ENCODE peak calls at places on chromosome 22, in four cellular contexts. G, P, Y and E are unnamed samples.

GRCh38 chr22:19610518-19611253 is 86.5 kb upstream of the CLDN5 start:
- DNase-seq in Y (no peak), G (no peak), P (no peak), E (no peak)

GRCh38 chr22:20514658-20515406 is 7.4 kb downstream of the MED15 start:
- DNase-seq in Y (peak; percentile 78), P (no peak), G (no peak), E (peak; percentile 69)

GRCh38 chr22:48182896-48183805 is 1420.7 kb downstream of the TBC1D22A start:
- DNase-seq in Y (no peak), G (no peak), P (no peak), E (no peak)

GRCh38 chr22:41555325-41555724 is 5.5 kb upstream of the CSDC2 start:
- DNase-seq in Y (no peak), G (no peak), P (no peak), E (no peak)

GRCh38 chr22:42500164-42500835 is 19.3 kb downstream of the RRP7A start:
- DNase-seq in P (peak; percentile 84), Y (peak; percentile 64), G (peak; percentile 67), E (peak; percentile 90)

GRCh38 chr22:22506736-22507135 is 1.8 kb downstream of the ZNF280B start:
- DNase-seq in P (no peak), G (no peak), Y (no peak), E (no peak)

GRCh38 chr22:30905696-30906341 is 62.8 kb downstream of the MORC2 start:
- DNase-seq in P (no peak), Y (no peak), G (no peak), E (no peak)

GRCh38 chr22:49976439-49977175 is 16.0 kb downstream of the PIM3 start:
- DNase-seq in P (no peak), G (no peak), Y (no peak), E (no peak)

GRCh38 chr22:44247346-44247745 is 65.4 kb downstream of the SHISAL1 start:
- DNase-seq in Y (no peak), P (no peak), G (no peak), E (no peak)

GRCh38 chr22:49768077-49768476 is 59.6 kb downstream of the BRD1 start:
- DNase-seq in P (no peak), Y (no peak), G (no peak), E (no peak)

GRCh38 chr22:19996694-19997384 is 19.8 kb downstream of the ARVCF start:
- DNase-seq in G (no peak), P (no peak), Y (no peak), E (no peak)

GRCh38 chr22:19874307-19875060 is 19.8 kb upstream of the GNB1L start:
- DNase-seq in P (no peak), G (no peak), Y (no peak), E (peak; percentile 18)

GRCh38 chr22:49011379-49011768 is 816.3 kb downstream of the BRD1 start:
- DNase-seq in Y (no peak), P (no peak), G (no peak), E (no peak)

GRCh38 chr22:18929459-18929858 is 6.6 kb downstream of the PRODH start:
- DNase-seq in G (no peak), P (no peak), Y (no peak), E (no peak)

GRCh38 chr22:39748877-39749276 is 144.7 kb downstream of the ENTHD1 start:
- DNase-seq in P (no peak), Y (peak; percentile 26), G (no peak), E (peak; percentile 9)

DNA sequence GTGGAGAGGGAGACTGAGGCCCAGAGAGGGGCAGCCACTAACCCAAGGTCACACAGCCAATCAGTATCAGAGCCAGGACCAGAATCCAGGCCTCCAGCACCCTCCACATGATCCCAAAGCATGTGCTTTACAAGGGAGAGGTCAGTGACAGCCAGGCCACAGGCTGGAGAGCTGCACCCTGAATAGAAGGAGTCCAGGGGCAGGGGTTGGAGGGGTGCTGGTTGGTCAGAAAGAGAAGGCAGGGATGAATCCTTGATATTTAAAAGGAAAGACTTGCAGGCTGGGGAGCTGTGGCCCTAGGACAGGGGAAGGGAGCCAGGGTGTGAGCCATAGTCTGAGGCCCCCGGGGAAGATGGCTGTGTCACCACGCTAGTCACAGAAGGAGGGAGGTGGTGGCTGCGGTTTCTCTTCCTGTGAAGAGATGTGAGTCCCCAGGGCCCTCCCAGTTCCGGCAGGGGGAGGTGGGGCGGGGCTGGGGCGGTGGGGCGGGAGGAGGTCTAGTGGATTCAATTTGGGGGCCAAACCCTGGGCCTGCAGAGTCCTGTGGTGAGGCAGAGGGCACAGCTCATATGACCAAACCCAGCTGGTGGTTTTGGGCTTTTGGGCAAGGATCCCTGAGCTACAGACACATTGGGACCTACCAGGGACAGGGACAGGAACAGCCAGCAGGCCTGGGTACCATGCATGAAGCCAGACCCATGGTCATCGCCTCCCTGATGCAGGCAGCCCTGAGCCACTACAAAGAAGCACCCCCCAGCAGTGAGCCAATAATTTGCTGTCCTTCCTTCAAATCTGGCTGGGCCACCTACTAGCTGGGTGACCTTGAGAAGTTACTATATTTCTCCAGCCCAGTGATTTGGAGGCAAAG is 14.0 kb downstream of the RAC2 start:
- DNase-seq in G (peak; percentile 85), P (peak; percentile 70), Y (peak; percentile 30), E (no peak)
- TF ChIP-seq CTCF in G (no peak), P (no peak), Y (no peak), E (no peak)

DNA sequence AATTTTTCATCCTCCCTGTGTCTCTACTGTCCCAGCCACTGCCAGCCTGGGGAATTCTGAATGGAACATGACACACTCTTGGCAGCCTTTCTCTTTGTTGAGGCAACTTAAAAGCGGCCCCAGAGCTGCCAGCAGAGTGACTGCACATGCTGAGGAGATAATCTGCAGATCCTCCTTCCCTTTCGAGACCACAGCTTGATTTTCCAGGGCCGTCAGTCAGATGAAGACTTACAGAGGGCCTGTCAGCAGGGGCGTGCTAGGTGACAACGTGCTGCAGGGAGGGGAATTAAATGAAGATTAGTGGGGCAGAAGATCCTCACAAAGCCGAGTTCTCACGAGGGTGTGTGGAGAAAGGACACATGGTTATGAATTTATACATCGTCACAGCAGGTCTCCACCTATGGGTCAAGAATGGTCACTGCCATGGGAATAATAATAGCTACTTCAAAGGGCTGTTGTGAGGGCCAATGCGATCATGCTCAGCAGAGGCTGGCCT is 193.5 kb upstream of the PITPNB start:
- DNase-seq in Y (peak; percentile 44), P (no peak), G (no peak), E (peak; percentile 1)
- TF ChIP-seq CTCF in Y (peak; percentile 54), P (no peak), G (no peak), E (no peak)

DNA sequence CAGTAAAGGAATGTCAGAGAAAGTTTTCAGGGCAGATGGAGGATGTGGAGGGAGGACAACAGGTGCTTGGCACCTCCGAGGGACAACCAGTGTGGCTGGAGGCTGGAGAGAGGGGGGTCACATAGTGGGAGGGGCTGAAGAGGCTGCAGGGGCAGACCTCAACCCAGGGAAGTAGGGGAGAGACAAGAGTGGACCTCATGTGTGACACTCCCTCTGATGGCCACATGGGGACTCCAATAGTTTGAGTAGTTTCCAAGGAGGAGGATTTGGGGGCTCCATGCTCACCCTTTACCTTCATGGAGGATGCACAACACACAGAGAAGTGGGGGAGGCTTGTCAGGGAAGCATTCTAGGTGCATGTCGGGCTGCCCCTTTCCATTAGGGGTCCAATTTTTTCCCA is 35.1 kb upstream of the ASPHD2 start:
- DNase-seq in G (no peak), P (no peak), Y (no peak), E (no peak)
- TF ChIP-seq CTCF in G (no peak), P (no peak), Y (no peak), E (no peak)

GRCh38 chr22:38069372-38070249 is 12.4 kb downstream of the PICK1 start:
- DNase-seq in G (no peak), Y (peak; percentile 49), P (no peak), E (no peak)
- TF ChIP-seq CTCF in G (no peak), Y (peak; percentile 66), P (no peak), E (peak; percentile 50)

DNA sequence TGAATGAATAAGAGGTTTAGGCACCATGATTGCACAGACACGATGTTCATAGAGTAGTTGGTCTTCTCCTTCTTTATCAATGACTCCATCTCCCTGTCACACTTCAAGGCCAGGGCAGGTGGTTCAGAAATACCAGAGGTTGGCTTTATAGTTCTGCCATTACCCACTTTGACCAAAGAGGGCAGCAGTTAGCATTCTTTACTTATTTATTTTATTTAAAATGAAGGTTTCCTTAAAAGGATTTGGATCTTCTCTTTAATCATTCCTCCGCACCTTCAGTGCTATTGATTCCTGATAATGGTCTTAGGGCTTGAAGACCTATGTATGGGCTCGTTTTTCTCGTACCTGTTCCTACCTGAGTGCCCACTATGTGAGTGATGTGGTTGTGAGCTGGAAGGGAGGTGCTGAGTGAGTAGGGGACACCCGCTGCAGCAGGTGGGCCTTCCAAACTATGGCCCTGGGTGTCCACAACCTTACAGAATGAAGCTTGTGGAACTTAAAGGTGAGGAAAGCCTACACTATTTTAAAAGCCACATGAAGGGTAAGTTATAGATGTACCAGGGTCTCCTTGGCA is 34.9 kb downstream of the TIMP3 start:
- DNase-seq in G (no peak), P (no peak), Y (no peak), E (peak; percentile 24)
- TF ChIP-seq CTCF in G (peak; percentile 45), P (no peak), Y (peak; percentile 60), E (no peak)

GRCh38 chr22:36573815-36574350 is 44.9 kb upstream of the EIF3D start:
- DNase-seq in G (no peak), P (no peak), Y (no peak), E (no peak)

GRCh38 chr22:36571991-36572390 is 43.0 kb upstream of the EIF3D start:
- DNase-seq in G (no peak), P (no peak), Y (no peak), E (no peak)

GRCh38 chr22:36566720-36567119 is 37.8 kb upstream of the EIF3D start:
- DNase-seq in P (no peak), Y (no peak), G (no peak), E (no peak)

GRCh38 chr22:36568846-36569245 is 39.9 kb upstream of the EIF3D start:
- DNase-seq in G (no peak), Y (no peak), P (no peak), E (no peak)

DNA sequence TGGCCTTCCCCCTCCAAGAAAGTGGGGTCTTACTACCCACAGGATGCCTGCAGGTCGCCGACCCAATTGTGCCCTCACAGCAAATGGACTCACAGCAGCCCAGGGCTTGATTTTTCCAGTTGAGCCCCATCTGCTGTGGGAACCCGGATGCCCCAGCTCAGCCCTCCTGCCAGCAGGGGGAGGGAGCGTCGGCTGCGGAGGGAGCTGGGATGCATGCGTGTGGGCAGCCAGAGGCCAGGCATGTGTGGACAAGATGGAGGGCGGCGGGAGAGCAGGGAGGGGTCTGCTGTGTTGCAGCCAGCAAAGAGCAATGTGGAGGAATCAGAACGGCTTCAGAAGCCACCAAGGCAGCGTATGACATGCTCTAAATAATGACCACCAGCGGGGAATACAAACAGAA is 41.0 kb upstream of the EIF3D start:
- DNase-seq in G (no peak), P (no peak), Y (no peak), E (no peak)
- TF ChIP-seq CTCF in G (no peak), P (no peak), Y (peak; percentile 61), E (no peak)

GRCh38 chr22:45807156-45807915 is 135.7 kb downstream of the ATXN10 start:
- DNase-seq in Y (peak; percentile 20), P (no peak), G (no peak), E (no peak)
- TF ChIP-seq CTCF in Y (no peak), P (no peak), G (no peak), E (no peak)